ENCODE peak calls at places on chromosomes 7 and 10, in nine cellular contexts. One of them, this sample, is unnamed.

GRCh38 chr7:1175967-1176851 is 16.2 kb upstream of the ZFAND2A start:
- DNase-seq in endodermal cell: peak; percentile 97
- DNase-seq in T-cell: peak; percentile 73
- DNase-seq in AG09319: peak; percentile 19
- DNase-seq in T follicular helper cell: peak; percentile 61
- DNase-seq in activated CD8-positive, alpha-beta memory T cell treated with anti-CD3 and anti-CD28 coated beads for 4 hours: peak; percentile 57
- DNase-seq in Daoy: peak; percentile 87
- DNase-seq in CD8-positive, alpha-beta memory T cell: peak; percentile 78
- DNase-seq in ecto neural progenitor cell: peak; percentile 92
- DNase-seq in this sample: peak; percentile 96

GRCh38 chr7:55507743-55508142 is 64.6 kb downstream of the VOPP1 start:
- DNase-seq in AG09319: no peak
- DNase-seq in activated CD8-positive, alpha-beta memory T cell treated with anti-CD3 and anti-CD28 coated beads for 4 hours: no peak
- DNase-seq in ecto neural progenitor cell: no peak
- DNase-seq in T follicular helper cell: no peak
- DNase-seq in CD8-positive, alpha-beta memory T cell: no peak
- DNase-seq in T-cell: no peak
- DNase-seq in endodermal cell: no peak
- DNase-seq in Daoy: no peak
- DNase-seq in this sample: no peak

GRCh38 chr10:58516118-58516517 is 3.4 kb downstream of the BICC1 start:
- DNase-seq in T-cell: no peak
- DNase-seq in endodermal cell: no peak
- DNase-seq in T follicular helper cell: no peak
- DNase-seq in ecto neural progenitor cell: no peak
- DNase-seq in activated CD8-positive, alpha-beta memory T cell treated with anti-CD3 and anti-CD28 coated beads for 4 hours: no peak
- DNase-seq in Daoy: no peak
- DNase-seq in AG09319: no peak
- DNase-seq in CD8-positive, alpha-beta memory T cell: no peak
- DNase-seq in this sample: no peak

GRCh38 chr10:106535304-106535964 is 629.1 kb downstream of the SORCS1 start:
- DNase-seq in CD8-positive, alpha-beta memory T cell: no peak
- DNase-seq in Daoy: no peak
- DNase-seq in activated CD8-positive, alpha-beta memory T cell treated with anti-CD3 and anti-CD28 coated beads for 4 hours: no peak
- DNase-seq in T-cell: no peak
- DNase-seq in ecto neural progenitor cell: no peak
- DNase-seq in AG09319: no peak
- DNase-seq in T follicular helper cell: no peak
- DNase-seq in endodermal cell: peak; percentile 59
- DNase-seq in this sample: no peak

GRCh38 chr7:84060760-84061261 is 133.8 kb downstream of the SEMA3A start:
- DNase-seq in endodermal cell: no peak
- DNase-seq in AG09319: no peak
- DNase-seq in ecto neural progenitor cell: no peak
- DNase-seq in activated CD8-positive, alpha-beta memory T cell treated with anti-CD3 and anti-CD28 coated beads for 4 hours: no peak
- DNase-seq in T follicular helper cell: no peak
- DNase-seq in Daoy: no peak
- DNase-seq in T-cell: no peak
- DNase-seq in CD8-positive, alpha-beta memory T cell: no peak
- DNase-seq in this sample: no peak

GRCh38 chr7:157425137-157425731 is 88.4 kb downstream of the DNAJB6 start:
- DNase-seq in ecto neural progenitor cell: no peak
- DNase-seq in Daoy: no peak
- DNase-seq in T-cell: no peak
- DNase-seq in activated CD8-positive, alpha-beta memory T cell treated with anti-CD3 and anti-CD28 coated beads for 4 hours: no peak
- DNase-seq in endodermal cell: no peak
- DNase-seq in CD8-positive, alpha-beta memory T cell: no peak
- DNase-seq in T follicular helper cell: no peak
- DNase-seq in AG09319: no peak
- DNase-seq in this sample: peak; percentile 79

GRCh38 chr7:98556288-98556687 is 60.8 kb upstream of the NPTX2 start:
- DNase-seq in ecto neural progenitor cell: no peak
- DNase-seq in endodermal cell: no peak
- DNase-seq in AG09319: no peak
- DNase-seq in Daoy: no peak
- DNase-seq in activated CD8-positive, alpha-beta memory T cell treated with anti-CD3 and anti-CD28 coated beads for 4 hours: no peak
- DNase-seq in T-cell: no peak
- DNase-seq in T follicular helper cell: no peak
- DNase-seq in CD8-positive, alpha-beta memory T cell: no peak
- DNase-seq in this sample: no peak

GRCh38 chr7:151139071-151139521 is 28.4 kb downstream of the GBX1 start:
- DNase-seq in T follicular helper cell: no peak
- DNase-seq in AG09319: no peak
- DNase-seq in CD8-positive, alpha-beta memory T cell: no peak
- DNase-seq in Daoy: no peak
- DNase-seq in activated CD8-positive, alpha-beta memory T cell treated with anti-CD3 and anti-CD28 coated beads for 4 hours: no peak
- DNase-seq in T-cell: no peak
- DNase-seq in ecto neural progenitor cell: no peak
- DNase-seq in endodermal cell: peak; percentile 66
- DNase-seq in this sample: peak; percentile 66

GRCh38 chr7:7719235-7719634 is 828 bp upstream of the RPA3 start:
- DNase-seq in T-cell: peak; percentile 2
- DNase-seq in ecto neural progenitor cell: no peak
- DNase-seq in endodermal cell: no peak
- DNase-seq in T follicular helper cell: no peak
- DNase-seq in Daoy: peak; percentile 85
- DNase-seq in activated CD8-positive, alpha-beta memory T cell treated with anti-CD3 and anti-CD28 coated beads for 4 hours: peak; percentile 4
- DNase-seq in AG09319: peak; percentile 91
- DNase-seq in CD8-positive, alpha-beta memory T cell: no peak
- DNase-seq in this sample: no peak

GRCh38 chr7:54785261-54785660 is 26.2 kb upstream of the SEC61G start:
- DNase-seq in Daoy: peak; percentile 57
- DNase-seq in AG09319: no peak
- DNase-seq in CD8-positive, alpha-beta memory T cell: no peak
- DNase-seq in activated CD8-positive, alpha-beta memory T cell treated with anti-CD3 and anti-CD28 coated beads for 4 hours: no peak
- DNase-seq in endodermal cell: no peak
- DNase-seq in ecto neural progenitor cell: no peak
- DNase-seq in T-cell: no peak
- DNase-seq in T follicular helper cell: no peak
- DNase-seq in this sample: no peak

GRCh38 chr10:114780610-114781184 is 40.9 kb upstream of the FHIP2A start:
- DNase-seq in AG09319: no peak
- DNase-seq in endodermal cell: peak; percentile 50
- DNase-seq in T follicular helper cell: no peak
- DNase-seq in CD8-positive, alpha-beta memory T cell: no peak
- DNase-seq in Daoy: no peak
- DNase-seq in activated CD8-positive, alpha-beta memory T cell treated with anti-CD3 and anti-CD28 coated beads for 4 hours: no peak
- DNase-seq in T-cell: no peak
- DNase-seq in ecto neural progenitor cell: no peak
- DNase-seq in this sample: no peak

GRCh38 chr7:73995330-73995729 is 32.6 kb upstream of the ELN start:
- DNase-seq in activated CD8-positive, alpha-beta memory T cell treated with anti-CD3 and anti-CD28 coated beads for 4 hours: no peak
- DNase-seq in T-cell: no peak
- DNase-seq in endodermal cell: no peak
- DNase-seq in CD8-positive, alpha-beta memory T cell: no peak
- DNase-seq in Daoy: no peak
- DNase-seq in T follicular helper cell: no peak
- DNase-seq in ecto neural progenitor cell: no peak
- DNase-seq in AG09319: no peak
- DNase-seq in this sample: no peak

GRCh38 chr7:101598422-101598957 is 30.6 kb downstream of the MYL10 start:
- DNase-seq in ecto neural progenitor cell: no peak
- DNase-seq in Daoy: no peak
- DNase-seq in CD8-positive, alpha-beta memory T cell: no peak
- DNase-seq in AG09319: no peak
- DNase-seq in T follicular helper cell: no peak
- DNase-seq in endodermal cell: no peak
- DNase-seq in activated CD8-positive, alpha-beta memory T cell treated with anti-CD3 and anti-CD28 coated beads for 4 hours: no peak
- DNase-seq in T-cell: no peak
- DNase-seq in this sample: peak; percentile 85

GRCh38 chr7:25028370-25028971 is 48.5 kb upstream of the OSBPL3 start:
- DNase-seq in CD8-positive, alpha-beta memory T cell: no peak
- DNase-seq in Daoy: peak; percentile 73
- DNase-seq in endodermal cell: no peak
- DNase-seq in T-cell: peak; percentile 2
- DNase-seq in AG09319: peak; percentile 31
- DNase-seq in ecto neural progenitor cell: no peak
- DNase-seq in activated CD8-positive, alpha-beta memory T cell treated with anti-CD3 and anti-CD28 coated beads for 4 hours: no peak
- DNase-seq in T follicular helper cell: peak; percentile 5
- DNase-seq in this sample: no peak

GRCh38 chr7:65809259-65809981 is 63.5 kb upstream of the VKORC1L1 start:
- DNase-seq in T follicular helper cell: no peak
- DNase-seq in Daoy: no peak
- DNase-seq in endodermal cell: no peak
- DNase-seq in activated CD8-positive, alpha-beta memory T cell treated with anti-CD3 and anti-CD28 coated beads for 4 hours: no peak
- DNase-seq in CD8-positive, alpha-beta memory T cell: no peak
- DNase-seq in ecto neural progenitor cell: no peak
- DNase-seq in AG09319: no peak
- DNase-seq in T-cell: no peak
- DNase-seq in this sample: no peak